ENCODE peak calls at places on chromosomes 12 and 14, in eight cellular contexts. E, Q, D, L, P, A, T and B are unnamed samples.

GRCh38 chr12:77047341-77048202 is 17.8 kb downstream of the E2F7 start:
- DNase-seq in E (no peak), Q (no peak), D (no peak), L (no peak), P (no peak), A (no peak), T (no peak), B (no peak)

GRCh38 chr14:23146423-23146910 is 27.4 kb upstream of the CEBPE start:
- DNase-seq in E (no peak), Q (no peak), D (no peak), L (no peak), P (peak), A (no peak), T (no peak), B (no peak)

GRCh38 chr12:11545438-11546330 is 103.8 kb upstream of the ETV6 start:
- DNase-seq in E (peak), Q (no peak), D (no peak), L (no peak), P (no peak), A (no peak), T (peak), B (peak)

GRCh38 chr14:32070282-32070681 is 6.8 kb upstream of the ARHGAP5 start:
- DNase-seq in E (no peak), Q (no peak), D (no peak), L (no peak), P (no peak), A (no peak), T (no peak), B (no peak)

GRCh38 chr14:60736494-60736893 is 1.9 kb downstream of the MNAT1 start:
- DNase-seq in E (no peak), Q (peak), D (no peak), L (peak), P (no peak), A (no peak), T (no peak), B (peak)

GRCh38 chr14:32006267-32007110 is 70.6 kb upstream of the ARHGAP5 start:
- DNase-seq in E (no peak), Q (peak), D (no peak), L (no peak), P (no peak), A (no peak), T (no peak), B (no peak)

GRCh38 chr14:103427485-103428443 is 42.5 kb downstream of the MARK3 start:
- DNase-seq in E (no peak), Q (peak), D (no peak), L (no peak), P (no peak), A (no peak), T (no peak), B (peak)

GRCh38 chr12:85179680-85180300 is 100.2 kb upstream of the ALX1 start:
- DNase-seq in E (no peak), Q (no peak), D (no peak), L (peak), P (no peak), A (no peak), T (no peak), B (no peak)

GRCh38 chr14:56156096-56156495 is 37.9 kb downstream of the PELI2 start:
- DNase-seq in E (no peak), Q (no peak), D (no peak), L (no peak), P (no peak), A (no peak), T (no peak), B (no peak)

GRCh38 chr12:16076553-16076952 is 165.4 kb downstream of the DERA start:
- DNase-seq in E (no peak), Q (peak), D (no peak), L (no peak), P (peak), A (peak), T (no peak), B (peak)

GRCh38 chr12:64392221-64392620 is 1.7 kb upstream of the C12orf56 start:
- DNase-seq in E (no peak), Q (no peak), D (peak), L (no peak), P (peak), A (no peak), T (no peak), B (peak)

GRCh38 chr14:77007339-77007974 is 21.1 kb downstream of the IRF2BPL start:
- DNase-seq in E (no peak), Q (peak), D (no peak), L (no peak), P (peak), A (no peak), T (no peak), B (no peak)

GRCh38 chr14:32252030-32252670 is 49.1 kb upstream of the RNU6-8 start:
- DNase-seq in E (peak), Q (peak), D (peak), L (peak), P (peak), A (peak), T (peak), B (peak)

GRCh38 chr12:120598674-120599463 is 17.7 kb upstream of the POP5 start:
- DNase-seq in E (no peak), Q (no peak), D (peak), L (no peak), P (peak), A (no peak), T (no peak), B (no peak)

GRCh38 chr12:126518596-126519200 is 1453.5 kb downstream of the AACS start:
- DNase-seq in E (no peak), Q (no peak), D (no peak), L (no peak), P (no peak), A (no peak), T (no peak), B (no peak)

GRCh38 chr14:102046337-102047278 is 40.2 kb downstream of the HSP90AA1 start:
- DNase-seq in E (no peak), Q (peak), D (no peak), L (no peak), P (peak), A (peak), T (no peak), B (peak)